ENCODE peak calls at places on chromosome 18, in seven cellular contexts. H is GM23338, E is HFF-Myc, U is BJ, M is hepatocyte, F is MM.1S, X is ascending aorta. A is an unnamed sample.
A peak's percentile ranks its signal among the peaks of the same experiment; 100 is the strongest.

GRCh38 chr18:59787998-59788875 is 91.0 kb upstream of the CCBE1 start:
- DNase-seq in H (no peak), E (peak; percentile 57), U (no peak), M (peak; percentile 14), F (no peak), X (no peak), A (no peak)

GRCh38 chr18:46413684-46414083 is 243.3 kb downstream of the LOXHD1 start:
- DNase-seq in H (no peak), E (no peak), U (no peak), M (no peak), F (no peak), X (no peak), A (no peak)

GRCh38 chr18:1488957-1489356 is 584.3 kb downstream of the ADCYAP1 start:
- DNase-seq in H (no peak), E (no peak), U (no peak), M (no peak), F (no peak), X (no peak), A (no peak)

GRCh38 chr18:54873884-54874255 is 45.6 kb downstream of the RAB27B start:
- DNase-seq in H (no peak), E (no peak), U (no peak), M (peak; percentile 28), F (no peak), X (no peak), A (no peak)

GRCh38 chr18:59268722-59269562 is 4.3 kb downstream of the RAX start:
- DNase-seq in H (peak; percentile 87), E (no peak), U (no peak), M (peak; percentile 80), F (peak; percentile 64), X (no peak), A (no peak)

GRCh38 chr18:48782381-48782841 is 168.4 kb downstream of the SMAD7 start:
- DNase-seq in H (no peak), E (no peak), U (no peak), M (peak; percentile 38), F (no peak), X (peak; percentile 53), A (no peak)

GRCh38 chr18:14978962-14979535 is 231.1 kb downstream of the ANKRD30B start:
- DNase-seq in H (peak; percentile 25), E (no peak), U (no peak), M (no peak), F (no peak), X (no peak), A (no peak)

GRCh38 chr18:44887227-44887631 is 206.5 kb downstream of the SETBP1 start:
- DNase-seq in H (no peak), E (peak; percentile 6), U (no peak), M (peak; percentile 78), F (peak; percentile 58), X (no peak), A (no peak)

GRCh38 chr18:54852780-54853675 is 24.8 kb downstream of the RAB27B start:
- DNase-seq in H (no peak), E (no peak), U (no peak), M (no peak), F (no peak), X (no peak), A (no peak)

GRCh38 chr18:35973650-35974049 is 1.2 kb downstream of the RMP24 start:
- DNase-seq in H (no peak), E (no peak), U (no peak), M (no peak), F (no peak), X (no peak), A (no peak)

GRCh38 chr18:35969676-35970075 is 2.8 kb upstream of the RMP24 start:
- DNase-seq in H (no peak), E (no peak), U (no peak), M (no peak), F (no peak), X (no peak), A (no peak)

GRCh38 chr18:35971661-35972196 is 750 bp upstream of the RMP24 start:
- DNase-seq in H (no peak), E (no peak), U (no peak), M (peak; percentile 13), F (no peak), X (no peak), A (no peak)

GRCh38 chr18:35972197-35973000 is at the start of gene RMP24:
- DNase-seq in H (peak; percentile 98), E (peak; percentile 84), U (peak; percentile 49), M (peak; percentile 97), F (peak; percentile 97), X (peak; percentile 54), A (peak; percentile 90)

DNA sequence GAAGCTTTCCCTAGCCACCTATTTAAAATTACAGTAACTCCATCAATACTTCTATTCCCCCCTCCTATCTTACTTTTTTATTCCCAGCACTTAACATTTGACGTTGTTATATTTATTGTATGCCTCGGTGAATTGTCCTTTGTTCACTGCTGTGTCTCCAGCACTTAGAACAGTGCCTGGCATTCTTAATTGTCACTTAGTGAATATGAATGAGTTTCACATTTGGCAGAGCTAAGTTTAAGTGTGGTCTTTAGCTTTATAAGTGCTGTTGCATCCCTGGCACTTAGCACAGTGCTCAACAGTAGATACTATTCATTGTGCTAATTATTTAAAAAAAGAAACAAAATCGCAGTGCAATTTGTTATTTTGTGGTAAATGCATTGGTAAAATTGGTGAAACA is 1.7 kb downstream of the RMP24 start:
- DNase-seq in H (no peak), E (no peak), U (no peak), M (no peak), F (no peak), X (no peak), A (no peak)
- H3K4me3 ChIP-seq in H (peak overlapping the region; percentile 90), E (peak overlapping the region; percentile 90), U (no peak overlapping the region), M (no peak overlapping the region), F (no peak overlapping the region), X (no peak overlapping the region), A (no peak overlapping the region)

DNA sequence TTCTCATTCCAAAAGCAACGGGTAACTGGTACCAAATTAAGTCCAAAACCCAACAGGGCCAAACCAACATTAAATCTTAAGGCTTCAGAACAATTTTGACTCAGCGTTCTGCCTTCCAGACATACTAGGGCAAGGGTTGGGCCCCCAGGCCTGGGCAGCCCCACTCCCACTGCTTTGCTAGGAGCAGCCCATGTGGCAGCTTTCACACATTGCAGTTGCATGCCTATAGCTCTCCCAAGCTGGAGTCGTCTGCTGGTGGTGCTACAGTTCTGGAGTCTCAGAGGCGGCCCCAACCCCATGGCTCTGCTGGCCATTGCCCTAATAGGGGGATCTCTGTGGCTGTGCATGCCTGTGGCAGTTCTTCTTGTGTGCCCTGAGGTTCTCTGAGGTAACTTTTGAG is 37.6 kb upstream of the CD226 start:
- DNase-seq in H (peak; percentile 38), E (no peak), U (no peak), M (no peak), F (no peak), X (no peak), A (no peak)
- TF ChIP-seq CTCF in H (peak; percentile 23), E (no peak), U (no peak), M (no peak), F (no peak), X (no peak), A (no peak)

GRCh38 chr18:160831-161570 is 2.6 kb downstream of the USP14 start:
- DNase-seq in H (no peak), E (no peak), U (no peak), M (no peak), F (no peak), X (no peak), A (no peak)

GRCh38 chr18:156514-157230 is 1.7 kb upstream of the USP14 start:
- DNase-seq in H (no peak), E (no peak), U (no peak), M (no peak), F (no peak), X (no peak), A (no peak)

GRCh38 chr18:159037-159652 is 788 bp downstream of the USP14 start:
- DNase-seq in H (peak; percentile 27), E (no peak), U (no peak), M (peak; percentile 17), F (peak; percentile 39), X (no peak), A (peak; percentile 33)

GRCh38 chr18:158128-159036 is at the start of gene USP14:
- DNase-seq in H (peak; percentile 99), E (peak; percentile 87), U (peak; percentile 66), M (peak; percentile 98), F (peak; percentile 97), X (peak; percentile 89), A (peak; percentile 91)

DNA sequence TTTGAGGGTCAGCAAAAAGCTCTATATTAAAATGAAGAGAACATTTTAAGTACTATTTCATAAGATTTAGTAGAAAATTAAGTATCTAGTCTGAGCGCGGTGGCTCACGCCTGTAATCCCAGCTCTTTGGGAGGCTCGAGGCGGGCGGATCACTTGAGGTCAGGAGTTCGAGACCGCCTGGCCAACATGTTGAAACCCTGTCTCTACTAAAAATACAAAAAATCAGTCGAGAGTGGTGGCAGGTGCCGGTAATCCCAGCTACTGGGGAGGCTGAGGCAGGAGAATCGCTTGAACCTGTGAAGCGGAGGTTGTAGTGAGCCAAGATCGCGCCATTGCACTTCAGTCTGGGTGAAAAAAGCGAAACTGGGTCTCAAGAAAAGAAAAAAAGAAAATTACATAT is 1.6 kb downstream of the USP14 start:
- DNase-seq in H (no peak), E (no peak), U (no peak), M (no peak), F (no peak), X (no peak), A (no peak)
- H3K4me3 ChIP-seq in H (peak overlapping the region; percentile 93), E (peak overlapping the region; percentile 97), U (no peak overlapping the region), M (no peak overlapping the region), F (peak overlapping the region; percentile 72), X (peak overlapping the region; percentile 94), A (peak overlapping the region; percentile 95)

DNA sequence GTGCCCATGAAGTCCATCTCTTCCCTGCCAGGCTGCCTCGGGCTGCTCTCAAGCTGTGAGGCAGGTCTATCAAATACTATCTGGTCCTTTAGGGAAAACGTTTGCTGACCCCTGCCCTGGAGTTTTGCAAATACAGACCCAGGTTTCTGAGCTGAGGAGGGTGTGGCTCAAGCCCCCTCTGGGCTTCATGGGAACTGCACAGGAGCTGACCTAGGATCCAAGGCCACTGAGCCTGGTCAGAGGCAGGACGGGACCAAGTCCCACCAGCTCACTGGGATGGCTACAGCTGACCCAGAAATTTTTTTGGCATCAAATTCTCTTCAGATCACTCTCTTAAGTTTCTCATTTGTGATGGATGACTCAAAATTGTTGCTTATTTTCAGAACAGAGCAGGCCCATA is 14.1 kb downstream of the ZNF516 start:
- DNase-seq in H (peak; percentile 60), E (no peak), U (no peak), M (no peak), F (no peak), X (no peak), A (no peak)
- TF ChIP-seq CTCF in H (peak; percentile 35), E (peak; percentile 20), U (peak; percentile 25), M (no peak), F (peak; percentile 6), X (no peak), A (no peak)

GRCh38 chr18:8758466-8758865 is 53.1 kb downstream of the MTCL1 start:
- DNase-seq in H (no peak), E (no peak), U (no peak), M (no peak), F (no peak), X (no peak), A (no peak)
- H3K4me3 ChIP-seq in H (no peak overlapping the region), E (no peak overlapping the region), U (no peak overlapping the region), M (no peak overlapping the region), F (no peak overlapping the region), X (no peak overlapping the region), A (no peak overlapping the region)